ENCODE peak calls at places on chromosomes 1 and 21, in eight cellular contexts. V is neuronal stem cell, T is SK-N-SH, L is heart right ventricle, W is ovary, U is heart left ventricle, N is RWPE1, Z is breast epithelium. X is an unnamed sample.

GRCh38 chr1:209176866-209177430 is 406.6 kb upstream of the CAMK1G start:
- DNase-seq in V (no peak), T (no peak), L (no peak), W (no peak), U (no peak), N (no peak), Z (no peak), X (no peak)

GRCh38 chr1:206921772-206922265 is at the start of gene FCMR:
- DNase-seq in V (no peak), T (no peak), L (peak), W (no peak), U (peak), N (no peak), Z (no peak), X (no peak)

GRCh38 chr21:39634507-39634906 is 21.8 kb downstream of the B3GALT5 start:
- DNase-seq in V (no peak), T (no peak), L (no peak), W (no peak), U (no peak), N (no peak), Z (no peak), X (no peak)

GRCh38 chr1:155166006-155166372 is 7.1 kb downstream of the KRTCAP2 start:
- DNase-seq in V (no peak), T (no peak), L (peak), W (no peak), U (no peak), N (no peak), Z (no peak), X (no peak)

GRCh38 chr1:59730759-59731478 is 83.8 kb upstream of the HOOK1 start:
- DNase-seq in V (no peak), T (no peak), L (peak), W (peak), U (peak), N (peak), Z (no peak), X (peak)

GRCh38 chr1:155989242-155989991 is 11.1 kb upstream of the ARHGEF2 start:
- DNase-seq in V (no peak), T (peak), L (peak), W (peak), U (peak), N (peak), Z (peak), X (peak)

GRCh38 chr1:67578397-67579020 is 106.5 kb upstream of the GADD45A start:
- DNase-seq in V (no peak), T (no peak), L (no peak), W (no peak), U (no peak), N (no peak), Z (no peak), X (no peak)

GRCh38 chr1:33532250-33532649 is 59.8 kb downstream of the ZSCAN20 start:
- DNase-seq in V (no peak), T (no peak), L (no peak), W (no peak), U (no peak), N (no peak), Z (no peak), X (no peak)

GRCh38 chr1:70150444-70150843 is 54.9 kb downstream of the LRRC40 start:
- DNase-seq in V (no peak), T (no peak), L (no peak), W (no peak), U (no peak), N (no peak), Z (no peak), X (no peak)

DNA sequence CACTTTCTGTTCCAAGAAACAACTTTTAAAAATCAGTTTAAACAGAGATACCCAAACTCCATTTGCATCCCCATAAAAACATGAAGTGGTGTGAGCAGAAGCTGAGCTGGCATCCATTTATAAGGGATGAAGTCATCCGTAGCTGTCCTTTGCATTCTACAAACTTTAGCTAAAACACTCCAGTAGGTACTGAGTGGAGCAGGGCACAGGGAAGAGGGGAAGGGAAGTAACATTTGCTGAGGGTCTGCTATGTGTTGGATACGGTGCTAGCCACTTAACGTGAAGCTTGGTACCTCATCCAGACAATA is 32.9 kb downstream of the VWA5B1 start:
- DNase-seq in V (no peak), T (no peak), L (no peak), W (no peak), U (no peak), N (no peak), Z (no peak), X (no peak)
- H3K27ac ChIP-seq in V (no peak), T (no peak), L (no peak), W (no peak), U (no peak), N (no peak), Z (no peak), X (no peak)

DNA sequence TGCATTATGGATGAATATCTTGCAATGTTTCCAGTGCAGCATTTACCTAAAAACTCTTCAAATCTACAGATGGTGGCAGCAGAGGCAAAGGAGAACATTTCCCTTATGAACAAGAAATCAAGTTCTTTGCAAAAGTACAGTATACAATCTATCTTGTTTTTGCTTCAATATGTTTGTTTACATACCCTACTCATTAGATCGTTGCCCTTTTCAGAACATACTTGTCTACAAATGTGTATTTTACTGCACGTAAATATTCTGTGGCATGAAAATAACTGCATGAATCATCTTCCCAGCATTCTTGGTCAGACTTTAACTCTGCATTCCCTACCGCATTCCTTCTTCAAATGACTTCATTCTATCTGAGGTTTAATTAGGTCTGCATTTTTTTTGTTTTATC is 212.7 kb downstream of the ZP4 start:
- DNase-seq in V (no peak), T (peak), L (no peak), W (no peak), U (no peak), N (peak), Z (no peak), X (no peak)
- H3K27ac ChIP-seq in V (no peak), T (no peak), L (peak), W (no peak), U (no peak), N (no peak), Z (no peak), X (no peak)

DNA sequence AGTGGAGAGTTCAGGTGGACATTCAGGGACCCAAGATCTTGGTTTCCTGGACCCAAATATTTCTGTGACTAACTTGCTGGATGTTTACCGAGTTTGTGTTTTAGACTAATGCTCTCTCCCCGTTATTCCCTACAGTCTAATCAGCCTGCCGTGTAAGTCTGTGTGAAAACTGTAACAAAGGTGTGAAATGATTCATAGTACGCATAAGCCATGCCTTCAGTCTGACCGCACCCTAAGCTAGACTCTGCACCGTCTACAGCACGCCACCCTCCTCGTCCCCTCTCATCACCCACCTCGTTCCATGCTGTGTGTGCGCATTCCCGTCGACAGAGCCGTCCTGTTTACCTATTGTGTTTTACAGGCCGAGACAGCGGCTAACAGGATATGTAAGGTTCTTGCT is 50.5 kb downstream of the ACTN2 start:
- DNase-seq in V (no peak), T (no peak), L (no peak), W (no peak), U (no peak), N (no peak), Z (no peak), X (no peak)
- H3K27ac ChIP-seq in V (no peak), T (no peak), L (no peak), W (no peak), U (no peak), N (no peak), Z (no peak), X (no peak)

DNA sequence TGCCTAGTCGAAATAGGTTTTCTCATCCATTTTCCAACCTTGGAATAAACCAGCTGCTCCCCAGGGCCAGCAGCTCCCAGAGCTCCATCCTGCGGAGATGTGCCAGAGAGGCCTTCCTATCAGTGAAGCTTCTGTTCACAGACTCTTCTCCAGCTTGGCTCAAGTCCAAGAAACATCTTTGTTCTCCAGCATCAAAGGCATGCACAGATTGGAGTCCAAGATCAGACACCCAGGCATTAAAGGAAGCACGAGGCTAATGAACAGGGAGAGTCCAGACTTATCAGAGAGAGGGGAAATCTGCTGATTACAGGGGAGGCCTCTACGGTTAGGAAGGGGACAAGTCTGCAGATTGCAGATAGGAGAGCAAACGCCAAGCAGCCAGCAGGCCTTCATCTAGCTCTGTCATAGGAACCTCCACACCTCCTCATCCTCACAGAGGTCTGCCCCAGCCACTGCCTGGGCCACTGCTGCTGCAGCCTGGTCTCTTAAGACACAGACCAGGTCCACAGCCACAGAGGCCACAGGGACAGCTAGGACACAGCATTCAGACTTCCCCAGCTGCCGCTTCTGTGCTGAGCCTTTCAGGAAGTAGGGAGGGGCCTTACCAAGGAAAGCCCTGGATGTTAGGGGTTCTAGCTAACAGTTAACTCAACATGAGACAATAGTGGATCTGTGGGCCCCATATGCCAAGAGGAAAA is 3.4 kb downstream of the PRR9 start:
- DNase-seq in V (no peak), T (no peak), L (no peak), W (peak), U (no peak), N (no peak), Z (no peak), X (peak)
- H3K27ac ChIP-seq in V (no peak), T (no peak), L (no peak), W (peak), U (no peak), N (no peak), Z (no peak), X (no peak)

GRCh38 chr1:25066731-25067520 is 136.8 kb upstream of the RUNX3 start:
- DNase-seq in V (no peak), T (no peak), L (no peak), W (no peak), U (no peak), N (no peak), Z (no peak), X (no peak)
- H3K27ac ChIP-seq in V (no peak), T (peak), L (no peak), W (no peak), U (no peak), N (no peak), Z (no peak), X (no peak)

DNA sequence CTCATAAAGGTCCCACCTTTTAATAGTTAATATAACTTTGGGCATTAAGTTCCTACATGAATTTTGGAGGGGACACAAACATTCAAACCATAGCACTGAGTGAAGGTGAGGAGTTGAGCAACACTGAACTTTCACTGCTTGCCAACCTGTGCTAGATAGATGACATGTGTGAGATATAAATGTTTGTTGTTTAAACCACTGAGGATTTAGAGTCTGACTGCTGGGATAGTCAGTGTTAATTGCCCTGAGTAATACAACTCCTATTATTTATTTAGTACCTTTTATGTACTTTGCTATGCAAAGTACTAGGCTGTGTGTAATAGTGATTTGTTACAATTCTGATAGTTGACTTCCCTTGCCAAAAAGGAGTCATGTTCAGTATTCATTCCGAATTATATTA is 32.4 kb upstream of the SLC16A1 start:
- DNase-seq in V (no peak), T (no peak), L (no peak), W (no peak), U (no peak), N (no peak), Z (no peak), X (no peak)
- H3K27ac ChIP-seq in V (no peak), T (no peak), L (no peak), W (no peak), U (no peak), N (no peak), Z (no peak), X (no peak)

X was measured in substantia nigra.